ENCODE peak calls at places on chromosomes 16 and 17, in eight cellular contexts. L, E, P, N, W, D, C and Z are unnamed samples.

GRCh38 chr17:38864636-38865398 is 5.0 kb upstream of the LASP1 start:
- DNase-seq in P (no peak), L (no peak), C (peak), W (no peak), N (no peak), E (no peak), D (no peak), Z (no peak)

GRCh38 chr17:29784661-29785060 is 145.4 kb downstream of the SSH2 start:
- DNase-seq in P (no peak), C (peak), E (no peak), N (no peak), W (no peak), L (no peak), D (no peak), Z (no peak)

GRCh38 chr16:19114359-19115147 is 789 bp downstream of the ITPRIPL2 start:
- DNase-seq in E (peak), P (no peak), D (peak), W (no peak), C (peak), N (no peak), L (peak), Z (peak)

GRCh38 chr17:19024101-19025078 is 19.8 kb upstream of the FAM83G start:
- DNase-seq in E (no peak), L (no peak), N (no peak), P (no peak), C (peak), W (no peak), D (no peak), Z (no peak)

GRCh38 chr17:50146927-50147640 is 3.4 kb downstream of the PPP1R9B start:
- DNase-seq in N (no peak), E (no peak), C (no peak), L (no peak), D (peak), P (no peak), W (no peak), Z (no peak)

GRCh38 chr17:64406321-64407200 is 15.9 kb upstream of the PECAM1 start:
- DNase-seq in L (peak), W (no peak), P (no peak), E (peak), D (no peak), N (no peak), C (peak), Z (no peak)

GRCh38 chr17:81234506-81234855 is 4.4 kb downstream of the TEPSIN start:
- DNase-seq in D (no peak), W (no peak), L (no peak), E (no peak), N (no peak), P (no peak), C (no peak), Z (no peak)

GRCh38 chr17:3935825-3936355 is 19.6 kb upstream of the P2RX1 start:
- DNase-seq in N (no peak), C (peak), E (no peak), D (no peak), L (no peak), W (no peak), P (no peak), Z (no peak)

GRCh38 chr17:66548158-66548557 is 245.7 kb downstream of the PRKCA start:
- DNase-seq in C (peak), E (no peak), P (no peak), L (no peak), W (no peak), D (no peak), N (no peak), Z (no peak)

GRCh38 chr17:69724236-69724635 is 309.7 kb downstream of the MAP2K6 start:
- DNase-seq in E (no peak), W (no peak), C (peak), P (no peak), L (no peak), N (no peak), D (no peak), Z (no peak)

GRCh38 chr17:81866440-81867122 is 4.6 kb downstream of the ARHGDIA start:
- DNase-seq in W (no peak), E (no peak), D (no peak), L (no peak), P (no peak), N (no peak), C (peak), Z (no peak)

GRCh38 chr17:8060274-8060673 is 21.4 kb downstream of the ALOX15B start:
- DNase-seq in P (peak), L (peak), N (peak), C (peak), D (no peak), W (no peak), E (peak), Z (no peak)

GRCh38 chr17:61551255-61551742 is 39.7 kb downstream of the NACA2 start:
- DNase-seq in C (peak), P (no peak), D (no peak), W (no peak), N (no peak), E (no peak), L (no peak), Z (no peak)

GRCh38 chr17:59277031-59277430 is 54.4 kb upstream of the YPEL2 start:
- DNase-seq in C (no peak), L (no peak), W (no peak), E (no peak), N (no peak), P (no peak), D (no peak), Z (no peak)
- TF ChIP-seq CTCF in C (no peak), L (no peak), W (no peak), E (no peak), N (no peak), P (no peak), D (no peak), Z (no peak)

GRCh38 chr16:86243571-86244154 is 266.7 kb upstream of the FOXF1 start:
- DNase-seq in N (no peak), P (no peak), C (no peak), D (no peak), L (no peak), E (no peak), W (no peak), Z (no peak)

GRCh38 chr16:86245351-86245750 is 265.0 kb upstream of the FOXF1 start:
- DNase-seq in D (no peak), C (no peak), W (no peak), E (no peak), P (no peak), L (no peak), N (no peak), Z (no peak)

GRCh38 chr16:86244936-86245335 is 265.4 kb upstream of the FOXF1 start:
- DNase-seq in D (no peak), W (no peak), E (no peak), P (no peak), C (no peak), N (no peak), L (no peak), Z (no peak)

GRCh38 chr16:86243123-86243473 is 267.2 kb upstream of the FOXF1 start:
- DNase-seq in L (no peak), N (no peak), D (no peak), C (no peak), E (no peak), W (no peak), P (no peak), Z (no peak)

DNA sequence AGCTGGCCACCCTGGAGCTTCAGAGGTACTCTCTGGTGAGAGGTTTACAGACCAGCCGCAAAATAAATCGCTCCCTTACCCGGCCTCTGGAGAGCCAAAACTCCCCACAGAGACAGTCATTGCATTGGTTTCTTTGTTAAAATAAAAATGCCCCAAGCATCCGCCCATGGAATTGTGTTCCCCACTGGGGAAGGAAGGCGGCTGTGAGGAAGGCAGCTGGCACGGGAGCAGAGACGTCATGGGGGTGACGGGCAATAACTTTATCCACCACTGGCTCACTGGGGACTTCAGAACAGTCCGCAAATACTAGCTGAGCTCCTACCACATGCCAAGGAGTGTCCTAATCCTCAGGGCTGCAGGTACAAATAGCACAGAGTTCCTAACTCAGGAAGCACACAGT is 266.1 kb upstream of the FOXF1 start:
- DNase-seq in N (no peak), L (no peak), D (no peak), C (no peak), W (no peak), P (no peak), E (no peak), Z (no peak)
- TF ChIP-seq CTCF in N (no peak), L (no peak), D (no peak), C (no peak), W (no peak), P (no peak), E (no peak), Z (no peak)

DNA sequence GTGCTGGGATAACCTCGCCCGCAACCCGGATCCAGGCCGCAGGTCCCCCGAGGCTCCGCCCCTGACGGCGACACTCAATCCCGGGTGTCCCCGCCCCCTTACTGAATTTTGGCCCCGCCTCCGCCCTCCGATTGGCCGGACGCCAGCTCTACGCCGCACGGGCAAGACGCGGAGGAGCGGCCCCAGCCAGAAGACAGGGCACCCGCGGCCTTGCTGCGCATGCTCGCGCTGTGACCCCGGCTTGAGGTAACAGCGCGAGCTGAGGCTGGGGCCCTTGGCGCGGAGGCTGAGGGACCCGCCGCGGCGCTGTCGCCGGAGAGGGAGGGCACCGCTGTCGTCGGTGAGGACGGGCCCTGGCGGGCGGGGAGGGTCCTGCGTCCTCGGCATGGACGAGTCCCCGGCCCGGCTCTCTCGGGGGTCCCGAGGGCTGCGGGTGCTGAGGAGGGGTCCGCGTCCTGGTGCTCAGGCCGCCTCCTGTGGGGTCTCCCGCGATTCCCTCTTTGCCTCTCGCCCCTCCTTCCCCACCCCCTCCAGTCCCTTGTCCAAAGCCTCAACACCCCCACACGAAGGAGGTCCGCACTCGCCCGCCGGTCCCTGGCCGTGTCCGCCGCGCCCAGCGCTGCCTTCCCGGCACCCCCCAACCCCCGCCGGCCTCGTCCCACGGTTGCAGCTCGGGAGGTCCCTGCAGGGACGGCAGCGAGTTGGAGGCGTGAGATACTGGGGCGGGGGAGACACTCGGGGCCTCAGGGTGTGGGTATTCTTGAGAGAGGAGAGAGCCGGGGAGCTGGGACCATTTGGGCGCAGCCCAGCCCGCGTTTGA is at the start of gene FLYWCH2:
- DNase-seq in P (peak), E (peak), L (peak), D (peak), W (peak), C (peak), N (peak), Z (peak)
- TF ChIP-seq CTCF in P (peak), E (no peak), L (no peak), D (peak), W (no peak), C (no peak), N (no peak), Z (no peak)

DNA sequence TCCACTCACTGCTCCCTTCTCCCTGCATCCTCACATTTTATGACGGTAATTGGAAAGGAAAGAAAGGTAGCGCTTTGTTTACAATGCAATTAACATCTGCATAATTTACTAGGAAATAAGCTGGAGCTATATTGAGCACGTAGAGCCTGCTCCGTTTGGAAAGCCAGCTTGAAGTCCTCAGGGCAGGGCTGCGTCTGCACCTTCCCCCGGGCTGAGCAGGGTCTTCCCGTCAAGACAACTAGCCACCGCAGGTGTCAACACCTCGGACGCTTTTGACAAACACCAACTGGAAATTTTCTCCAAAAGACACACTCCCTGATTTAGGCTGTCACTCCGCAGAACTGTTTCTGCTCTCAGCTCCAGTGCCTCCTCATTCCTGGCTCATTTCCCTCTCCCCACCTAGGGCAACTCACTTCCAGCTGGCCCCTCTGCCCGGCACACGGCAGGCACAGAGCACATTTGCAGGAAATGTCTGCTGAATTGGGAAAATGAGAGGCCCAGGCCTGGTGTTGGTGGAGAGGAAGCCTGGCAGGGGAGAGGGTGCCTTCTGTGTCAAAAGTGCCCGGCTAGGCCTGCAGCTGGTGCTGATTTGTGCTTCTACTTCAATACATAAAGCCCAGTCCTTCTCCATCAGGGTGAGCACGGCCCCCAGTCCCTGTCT is 170.3 kb downstream of the MAF start:
- DNase-seq in P (no peak), L (no peak), C (no peak), E (no peak), N (no peak), D (no peak), W (no peak), Z (no peak)
- TF ChIP-seq CTCF in P (no peak), L (no peak), C (no peak), E (no peak), N (no peak), D (no peak), W (no peak), Z (no peak)

GRCh38 chr17:27038676-27039075 is 255.2 kb upstream of the WSB1 start:
- DNase-seq in E (no peak), L (no peak), D (no peak), P (no peak), W (no peak), C (no peak), N (no peak), Z (no peak)
- TF ChIP-seq CTCF in E (no peak), L (no peak), D (no peak), P (no peak), W (no peak), C (no peak), N (no peak), Z (no peak)